ENCODE peak calls at places on chromosome 15, in four cellular contexts. X is K562, Z is HCT116, R is GM12878. C is an unnamed sample.

GRCh38 chr15:57425842-57426241 is 49.5 kb downstream of the CGNL1 start:
- DNase-seq in X (no peak), Z (no peak), R (no peak), C (no peak)

GRCh38 chr15:82174471-82174870 is 88.1 kb downstream of the EFL1 start:
- DNase-seq in X (no peak), Z (no peak), R (no peak), C (no peak)

GRCh38 chr15:45143056-45143455 is 13.3 kb downstream of the DUOX1 start:
- DNase-seq in X (no peak), Z (no peak), R (no peak), C (no peak)

GRCh38 chr15:64842099-64842940 is 605 bp downstream of the PLEKHO2 start:
- DNase-seq in X (peak; percentile 16), Z (no peak), R (no peak), C (no peak)

GRCh38 chr15:86362556-86362955 is 282.9 kb downstream of the AGBL1 start:
- DNase-seq in X (no peak), Z (no peak), R (no peak), C (no peak)

GRCh38 chr15:45611305-45611704 is 23.5 kb upstream of the SQOR start:
- DNase-seq in X (peak; percentile 24), Z (no peak), R (no peak), C (no peak)

GRCh38 chr15:78906310-78906608 is 33.6 kb downstream of the MORF4L1 start:
- DNase-seq in X (no peak), Z (no peak), R (no peak), C (no peak)

GRCh38 chr15:35000511-35000910 is 12.4 kb upstream of the ZNF770 start:
- DNase-seq in X (no peak), Z (peak; percentile 76), R (no peak), C (no peak)

GRCh38 chr15:41121951-41122350 is 5.9 kb upstream of the INO80 start:
- DNase-seq in X (no peak), Z (no peak), R (no peak), C (no peak)

GRCh38 chr15:69700380-69700779 is 247.8 kb downstream of the RPLP1 start:
- DNase-seq in X (no peak), Z (no peak), R (no peak), C (no peak)

GRCh38 chr15:100466073-100466472 is 62.7 kb downstream of the CERS3 start:
- DNase-seq in X (no peak), Z (no peak), R (no peak), C (no peak)

GRCh38 chr15:75565062-75565970 is 13.8 kb downstream of the PTPN9 start:
- DNase-seq in X (no peak), Z (no peak), R (no peak), C (no peak)

GRCh38 chr15:100692259-100692658 is 89.9 kb downstream of the ASB7 start:
- DNase-seq in X (no peak), Z (no peak), R (no peak), C (no peak)

GRCh38 chr15:69298697-69299441 is at the start of gene PAQR5:
- DNase-seq in X (peak; percentile 47), Z (no peak), R (no peak), C (peak; percentile 37)

GRCh38 chr15:100284701-100285100 is 57.1 kb downstream of the ADAMTS17 start:
- DNase-seq in X (no peak), Z (no peak), R (no peak), C (no peak)

GRCh38 chr15:39931615-39932014 is 2.3 kb upstream of the EIF2AK4 start:
- DNase-seq in X (no peak), Z (no peak), R (no peak), C (no peak)

GRCh38 chr15:73560501-73561117 is 72.6 kb downstream of the NPTN start:
- DNase-seq in X (no peak), Z (peak; percentile 46), R (peak; percentile 9), C (peak; percentile 81)

GRCh38 chr15:79311901-79312553 is 1.1 kb downstream of the TMED3 start:
- DNase-seq in X (peak; percentile 9), Z (no peak), R (peak; percentile 24), C (peak; percentile 83)

GRCh38 chr15:30859091-30859874 is 44.4 kb upstream of the FAN1 start:
- DNase-seq in X (peak; percentile 16), Z (peak; percentile 6), R (no peak), C (peak; percentile 16)

GRCh38 chr15:101651753-101652097 is 456 bp downstream of the TM2D3 start:
- DNase-seq in X (no peak), Z (no peak), R (no peak), C (peak; percentile 55)

GRCh38 chr15:57476533-57476975 is 100.2 kb downstream of the CGNL1 start:
- DNase-seq in X (no peak), Z (no peak), R (no peak), C (no peak)

GRCh38 chr15:52283281-52283680 is 12.3 kb downstream of the MYO5C start:
- DNase-seq in X (no peak), Z (no peak), R (no peak), C (no peak)

GRCh38 chr15:33735637-33736247 is 232.6 kb upstream of the CHRM5 start:
- DNase-seq in X (peak; percentile 32), Z (peak; percentile 26), R (no peak), C (peak; percentile 70)

GRCh38 chr15:72195101-72195511 is 2.5 kb downstream of the GRAMD2A start:
- DNase-seq in X (peak; percentile 36), Z (no peak), R (no peak), C (no peak)

GRCh38 chr15:27681038-27681437 is 418.1 kb downstream of the OCA2 start:
- DNase-seq in X (no peak), Z (no peak), R (no peak), C (no peak)

GRCh38 chr15:89090791-89091666 is 2.8 kb downstream of the ABHD2 start:
- DNase-seq in X (no peak), Z (no peak), R (no peak), C (no peak)

GRCh38 chr15:69498282-69498681 is 45.7 kb downstream of the RPLP1 start:
- DNase-seq in X (no peak), Z (no peak), R (no peak), C (no peak)

GRCh38 chr15:49645277-49645676 is 24.4 kb downstream of the DTWD1 start:
- DNase-seq in X (no peak), Z (no peak), R (no peak), C (no peak)

GRCh38 chr15:101369676-101370075 is 74.6 kb upstream of the SNRPA1 start:
- DNase-seq in X (no peak), Z (no peak), R (no peak), C (no peak)

GRCh38 chr15:39153718-39154117 is 427.2 kb upstream of the THBS1 start:
- DNase-seq in X (no peak), Z (no peak), R (no peak), C (peak; percentile 26)

GRCh38 chr15:30956216-30956803 is 35.1 kb downstream of the MTMR10 start:
- DNase-seq in X (no peak), Z (no peak), R (no peak), C (no peak)

GRCh38 chr15:71011503-71012155 is 103.6 kb upstream of the THSD4 start:
- DNase-seq in X (no peak), Z (peak; percentile 28), R (no peak), C (peak; percentile 33)
- TF ChIP-seq JUND in X (no peak), Z (no peak), R (no peak), C (no peak)

GRCh38 chr15:77808581-77809198 is 176.0 kb upstream of the LINGO1 start:
- DNase-seq in X (no peak), Z (no peak), R (no peak), C (no peak)
- TF ChIP-seq JUND in X (no peak), Z (no peak), R (no peak), C (no peak)

GRCh38 chr15:58593870-58594269 is 155.6 kb downstream of the ADAM10 start:
- DNase-seq in X (no peak), Z (no peak), R (no peak), C (no peak)

GRCh38 chr15:58589047-58589446 is 157.3 kb downstream of the LIPC start:
- DNase-seq in X (no peak), Z (no peak), R (no peak), C (no peak)

GRCh38 chr15:58590236-58590635 is 158.4 kb downstream of the LIPC start:
- DNase-seq in X (no peak), Z (no peak), R (no peak), C (no peak)

GRCh38 chr15:58588096-58588495 is 156.3 kb downstream of the LIPC start:
- DNase-seq in X (no peak), Z (no peak), R (no peak), C (peak; percentile 58)

DNA sequence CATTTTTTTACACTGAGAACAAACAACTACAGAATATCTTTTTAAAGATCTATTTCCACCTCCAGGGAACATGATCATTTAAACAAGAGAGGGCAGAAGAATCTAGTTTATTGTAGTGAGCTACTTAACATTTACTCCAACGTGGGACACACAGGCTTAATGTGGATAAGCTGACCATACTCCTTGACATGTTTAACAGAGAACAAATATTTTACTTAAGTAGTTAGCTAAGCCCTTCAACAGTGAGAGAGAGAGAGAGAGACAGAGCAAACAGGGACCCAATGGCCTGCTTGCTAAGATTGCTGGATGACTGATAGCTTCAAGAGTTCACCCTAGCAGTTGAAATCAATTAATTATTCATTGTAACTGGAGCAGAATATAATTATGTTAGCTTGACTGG is 158.6 kb downstream of the ADAM10 start:
- DNase-seq in X (no peak), Z (no peak), R (no peak), C (no peak)
- TF ChIP-seq JUND in X (no peak), Z (no peak), R (no peak), C (no peak)

DNA sequence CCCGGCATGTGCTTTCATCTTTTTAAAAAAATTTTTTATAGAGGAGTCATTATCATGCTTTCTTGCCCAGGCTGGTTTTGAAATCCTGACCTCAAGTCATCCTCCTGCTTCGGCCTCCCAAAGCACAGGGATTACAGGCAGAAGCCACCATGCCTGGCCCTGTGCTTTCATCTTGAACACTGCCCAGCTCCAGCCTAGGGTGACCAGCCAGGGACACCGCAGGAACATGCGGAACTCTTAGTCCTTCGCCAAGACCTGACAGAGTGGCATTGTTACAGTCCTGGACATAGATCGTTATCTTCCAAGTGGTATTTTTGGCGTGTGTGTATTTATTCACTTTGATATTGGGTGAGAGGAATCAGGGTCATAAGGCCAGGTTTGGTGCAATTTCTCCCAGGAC is 7.9 kb upstream of the FURIN start:
- DNase-seq in X (no peak), Z (peak; percentile 49), R (no peak), C (peak; percentile 46)
- TF ChIP-seq JUND in X (no peak), Z (no peak), R (no peak), C (no peak)

GRCh38 chr15:51223771-51224229 is 114.6 kb downstream of the CYP19A1 start:
- DNase-seq in X (peak; percentile 14), Z (peak; percentile 65), R (no peak), C (no peak)

GRCh38 chr15:51224428-51224827 is 114.0 kb downstream of the CYP19A1 start:
- DNase-seq in X (no peak), Z (no peak), R (no peak), C (no peak)

GRCh38 chr15:51226813-51227212 is 111.6 kb downstream of the CYP19A1 start:
- DNase-seq in X (no peak), Z (no peak), R (no peak), C (no peak)

GRCh38 chr15:51229907-51230328 is 108.5 kb downstream of the CYP19A1 start:
- DNase-seq in X (peak; percentile 18), Z (no peak), R (no peak), C (peak; percentile 10)

GRCh38 chr15:51227967-51228783 is 110.2 kb downstream of the CYP19A1 start:
- DNase-seq in X (peak; percentile 86), Z (peak; percentile 54), R (peak; percentile 76), C (peak; percentile 7)
- TF ChIP-seq JUND in X (peak; percentile 97), Z (peak; percentile 84), R (peak; percentile 38), C (no peak)